ENCODE peak calls at places on chromosomes 3 and 15, in eight cellular contexts. W is heart right ventricle; V is effector memory CD4-positive, alpha-beta T cell; I is IMR-90; K is tibial nerve; Z is transverse colon; P is left ventricle myocardium inferior; M is breast epithelium. D is an unnamed sample.

GRCh38 chr3:101011086-101011485 is 17.9 kb upstream of the ABI3BP start:
- DNase-seq in P (no peak), Z (no peak), M (no peak), K (no peak), W (no peak), I (peak; percentile 13), V (no peak), D (no peak)

GRCh38 chr3:102037209-102037608 is 187.9 kb downstream of the NFKBIZ start:
- DNase-seq in Z (no peak), W (no peak), P (no peak), K (no peak), M (no peak), I (peak; percentile 18), V (no peak), D (no peak)

GRCh38 chr3:134406331-134407246 is 32.3 kb upstream of the AMOTL2 start:
- DNase-seq in Z (peak; percentile 56), K (no peak), W (peak; percentile 66), I (no peak), V (no peak), M (no peak), P (peak; percentile 55), D (no peak)

GRCh38 chr3:101036213-101036618 is 43.0 kb upstream of the ABI3BP start:
- DNase-seq in V (no peak), K (peak; percentile 30), Z (no peak), W (no peak), M (peak; percentile 79), P (no peak), I (peak; percentile 96), D (peak; percentile 67)

GRCh38 chr3:55461896-55462295 is 25.2 kb downstream of the WNT5A start:
- DNase-seq in K (no peak), I (peak; percentile 89), V (no peak), W (no peak), M (no peak), Z (no peak), P (no peak), D (peak; percentile 44)

GRCh38 chr3:9615003-9615628 is 34.2 kb upstream of the MTMR14 start:
- DNase-seq in V (no peak), M (no peak), K (no peak), Z (no peak), P (no peak), I (no peak), W (no peak), D (no peak)

GRCh38 chr15:39920510-39921273 is 626 bp upstream of the GPR176 start:
- DNase-seq in K (peak; percentile 54), P (peak; percentile 79), V (peak; percentile 51), W (peak; percentile 75), M (peak; percentile 73), I (peak; percentile 84), Z (peak; percentile 80), D (peak; percentile 69)

GRCh38 chr15:58137686-58138085 is 495 bp upstream of the AQP9 start:
- DNase-seq in I (no peak), W (no peak), K (no peak), V (no peak), P (no peak), Z (no peak), M (no peak), D (no peak)

GRCh38 chr3:36257117-36257516 is 123.2 kb upstream of the STAC start:
- DNase-seq in W (no peak), Z (no peak), I (no peak), M (no peak), V (no peak), K (no peak), P (no peak), D (no peak)
- H3K4me1 ChIP-seq in W (no peaks in the 10 kb centered on the region), Z (no peaks in the 10 kb centered on the region), I (no peaks in the 10 kb centered on the region), M (no peaks in the 10 kb centered on the region), V (no peaks in the 10 kb centered on the region), K (no peaks in the 10 kb centered on the region), P (no peaks in the 10 kb centered on the region), D (no peaks in the 10 kb centered on the region)

GRCh38 chr3:181693280-181693679 is 18.4 kb upstream of the SOX2 start:
- DNase-seq in K (no peak), P (no peak), W (no peak), M (no peak), I (no peak), V (no peak), Z (no peak), D (no peak)

GRCh38 chr3:181696641-181697230 is 15.0 kb upstream of the SOX2 start:
- DNase-seq in M (no peak), P (no peak), W (no peak), V (no peak), I (no peak), K (no peak), Z (no peak), D (no peak)

GRCh38 chr3:181695661-181696491 is 15.8 kb upstream of the SOX2 start:
- DNase-seq in Z (no peak), W (no peak), P (no peak), I (no peak), M (no peak), V (no peak), K (no peak), D (no peak)

GRCh38 chr3:181692850-181693154 is 18.9 kb upstream of the SOX2 start:
- DNase-seq in M (no peak), P (no peak), W (no peak), I (no peak), K (no peak), V (no peak), Z (no peak), D (no peak)

GRCh38 chr3:181694805-181695660 is 16.7 kb upstream of the SOX2 start:
- DNase-seq in P (peak; percentile 40), W (peak; percentile 27), V (no peak), I (no peak), Z (peak; percentile 32), M (no peak), K (peak; percentile 47), D (no peak)
- H3K4me3 ChIP-seq in P (peak overlapping the region; percentile 62), W (peak overlapping the region; percentile 53), V (no peak overlapping the region), I (no peak overlapping the region), Z (peak overlapping the region; percentile 22), M (peak overlapping the region; percentile 70), K (peak overlapping the region; percentile 58), D (peak overlapping the region; percentile 39)

GRCh38 chr15:98699591-98700424 is 51.5 kb downstream of the IGF1R start:
- DNase-seq in Z (no peak), V (no peak), W (no peak), M (no peak), I (no peak), P (no peak), K (no peak), D (no peak)
- H3K4me1 ChIP-seq in Z (peaks cover 31% of the 10 kb centered on the region), V (no peaks in the 10 kb centered on the region), W (peaks cover 24% of the 10 kb centered on the region), M (no peaks in the 10 kb centered on the region), I (peaks cover 31% of the 10 kb centered on the region), P (peaks cover 89% of the 10 kb centered on the region), K (peaks cover 25% of the 10 kb centered on the region), D (peaks cover 79% of the 10 kb centered on the region)

GRCh38 chr3:181712505-181713299 is 977 bp downstream of the SOX2 start:
- DNase-seq in V (no peak), M (no peak), I (no peak), Z (no peak), K (peak; percentile 17), W (no peak), P (no peak), D (no peak)
- H3K4me3 ChIP-seq in V (peak overlapping the region; percentile 24), M (peak overlapping the region; percentile 61), I (no peak overlapping the region), Z (peak overlapping the region; percentile 14), K (peak overlapping the region; percentile 59), W (peak overlapping the region; percentile 35), P (peak overlapping the region; percentile 54), D (peak overlapping the region; percentile 36)

GRCh38 chr15:45376967-45377629 is 1.2 kb downstream of the GATM start:
- DNase-seq in V (no peak), P (no peak), W (no peak), M (no peak), I (no peak), K (no peak), Z (no peak), D (no peak)
- H3K4me1 ChIP-seq in V (peaks cover 17% of the 10 kb centered on the region), P (peaks cover 68% of the 10 kb centered on the region), W (peaks cover 26% of the 10 kb centered on the region), M (no peaks in the 10 kb centered on the region), I (peaks cover 2% of the 10 kb centered on the region), K (peaks cover 8% of the 10 kb centered on the region), Z (peaks cover 38% of the 10 kb centered on the region), D (peaks cover 35% of the 10 kb centered on the region)

GRCh38 chr3:118541791-118542190 is 492.9 kb downstream of the IGSF11 start:
- DNase-seq in Z (no peak), M (no peak), P (no peak), W (no peak), K (no peak), V (no peak), I (no peak), D (no peak)
- H3K4me3 ChIP-seq in Z (no peak overlapping the region), M (no peak overlapping the region), P (no peak overlapping the region), W (no peak overlapping the region), K (no peak overlapping the region), V (no peak overlapping the region), I (no peak overlapping the region), D (no peak overlapping the region)

GRCh38 chr3:148034353-148034752 is 625.2 kb downstream of the ZIC1 start:
- DNase-seq in M (no peak), I (no peak), Z (no peak), K (no peak), P (no peak), V (no peak), W (no peak), D (no peak)
- H3K4me1 ChIP-seq in M (no peaks in the 10 kb centered on the region), I (no peaks in the 10 kb centered on the region), Z (no peaks in the 10 kb centered on the region), K (no peaks in the 10 kb centered on the region), P (no peaks in the 10 kb centered on the region), V (no peaks in the 10 kb centered on the region), W (no peaks in the 10 kb centered on the region), D (no peaks in the 10 kb centered on the region)

GRCh38 chr15:76150508-76150907 is 90.7 kb downstream of the TMEM266 start:
- DNase-seq in P (no peak), K (no peak), V (no peak), I (no peak), M (peak; percentile 32), W (no peak), Z (peak; percentile 14), D (no peak)
- H3K4me3 ChIP-seq in P (peak overlapping the region; percentile 18), K (no peak overlapping the region), V (no peak overlapping the region), I (no peak overlapping the region), M (peak overlapping the region; percentile 9), W (no peak overlapping the region), Z (no peak overlapping the region), D (no peak overlapping the region)